ENCODE peak calls at places on chromosomes 16 and 17, in four cellular contexts. S, X, Z and G are unnamed samples.

GRCh38 chr16:3983081-3983520 is 102.6 kb upstream of the CREBBP start:
- DNase-seq in S (no peak), X (peak; percentile 87), Z (peak; percentile 92), G (no peak)

GRCh38 chr16:88667496-88667895 is 4.6 kb upstream of the MVD start:
- DNase-seq in X (no peak), S (no peak), Z (no peak), G (no peak)

GRCh38 chr16:11413907-11414595 is 68.8 kb downstream of the RMI2 start:
- DNase-seq in Z (no peak), S (no peak), X (no peak), G (no peak)

GRCh38 chr17:47192549-47192948 is 3.5 kb upstream of the CDC27 start:
- DNase-seq in X (no peak), S (no peak), Z (no peak), G (no peak)

GRCh38 chr16:12057276-12057675 is 80.7 kb downstream of the SNX29 start:
- DNase-seq in X (no peak), S (no peak), Z (no peak), G (no peak)

GRCh38 chr17:80153004-80153403 is 6.1 kb upstream of the EIF4A3 start:
- DNase-seq in S (no peak), X (no peak), Z (no peak), G (no peak)

GRCh38 chr16:67029249-67030096 is 524 bp downstream of the CBFB start:
- DNase-seq in S (no peak), X (no peak), Z (peak; percentile 48), G (peak; percentile 9)

GRCh38 chr17:59903455-59903854 is 10.5 kb downstream of the RPS6KB1 start:
- DNase-seq in X (no peak), Z (no peak), S (no peak), G (no peak)

GRCh38 chr17:46950997-46951621 is 27.9 kb downstream of the RPRML start:
- DNase-seq in S (no peak), Z (no peak), X (no peak), G (no peak)

GRCh38 chr16:53502331-53503269 is at the start of gene AKTIP:
- DNase-seq in Z (peak; percentile 86), X (peak; percentile 28), S (no peak), G (peak; percentile 60)

GRCh38 chr17:50593321-50593720 is 32.8 kb downstream of the CACNA1G start:
- DNase-seq in S (no peak), X (no peak), Z (peak; percentile 21), G (no peak)

GRCh38 chr17:31778538-31778937 is 80.5 kb downstream of the COPRS start:
- DNase-seq in X (no peak), S (no peak), Z (no peak), G (no peak)